ENCODE peak calls at places on chromosomes 6 and 20, in seven cellular contexts. One of them, this sample, is unnamed.

GRCh38 chr6:89146748-89147715 is 1.2 kb downstream of the PM20D2 start:
- DNase-seq in lower lobe of right lung: no peak
- DNase-seq in ovary: no peak
- DNase-seq in right lobe of liver: no peak
- DNase-seq in NB4: peak; percentile 64
- DNase-seq in astrocyte of the spinal cord: peak; percentile 59
- DNase-seq in BE2C: no peak
- DNase-seq in this sample: no peak

GRCh38 chr20:51220293-51220706 is 197.4 kb upstream of the KCNG1 start:
- DNase-seq in lower lobe of right lung: peak; percentile 61
- DNase-seq in ovary: no peak
- DNase-seq in right lobe of liver: no peak
- DNase-seq in NB4: peak; percentile 52
- DNase-seq in astrocyte of the spinal cord: no peak
- DNase-seq in BE2C: peak; percentile 50
- DNase-seq in this sample: no peak

GRCh38 chr20:7497985-7498384 is 442.3 kb downstream of the HAO1 start:
- DNase-seq in lower lobe of right lung: no peak
- DNase-seq in ovary: no peak
- DNase-seq in right lobe of liver: no peak
- DNase-seq in NB4: no peak
- DNase-seq in astrocyte of the spinal cord: peak; percentile 84
- DNase-seq in BE2C: no peak
- DNase-seq in this sample: peak; percentile 67

GRCh38 chr6:108492131-108492766 is 68.5 kb upstream of the FOXO3 start:
- DNase-seq in lower lobe of right lung: no peak
- DNase-seq in ovary: no peak
- DNase-seq in right lobe of liver: no peak
- DNase-seq in NB4: peak; percentile 74
- DNase-seq in astrocyte of the spinal cord: peak; percentile 72
- DNase-seq in BE2C: no peak
- DNase-seq in this sample: peak; percentile 15

GRCh38 chr20:62796699-62797491 is 622 bp downstream of the MRGBP start:
- DNase-seq in lower lobe of right lung: no peak
- DNase-seq in ovary: peak; percentile 63
- DNase-seq in right lobe of liver: no peak
- DNase-seq in NB4: no peak
- DNase-seq in astrocyte of the spinal cord: no peak
- DNase-seq in BE2C: no peak
- DNase-seq in this sample: no peak

GRCh38 chr20:13139459-13140150 is 81.5 kb upstream of the ISM1 start:
- DNase-seq in lower lobe of right lung: no peak
- DNase-seq in ovary: no peak
- DNase-seq in right lobe of liver: no peak
- DNase-seq in NB4: no peak
- DNase-seq in astrocyte of the spinal cord: peak; percentile 48
- DNase-seq in BE2C: no peak
- DNase-seq in this sample: no peak

GRCh38 chr6:7106752-7107577 is 796 bp upstream of the RREB1 start:
- DNase-seq in lower lobe of right lung: peak; percentile 59
- DNase-seq in ovary: peak; percentile 72
- DNase-seq in right lobe of liver: peak; percentile 63
- DNase-seq in NB4: peak; percentile 62
- DNase-seq in astrocyte of the spinal cord: no peak
- DNase-seq in BE2C: peak; percentile 28
- DNase-seq in this sample: no peak

GRCh38 chr6:53603381-53604121 is 58.6 kb upstream of the GCLC start:
- DNase-seq in lower lobe of right lung: no peak
- DNase-seq in ovary: no peak
- DNase-seq in right lobe of liver: no peak
- DNase-seq in NB4: no peak
- DNase-seq in astrocyte of the spinal cord: peak; percentile 78
- DNase-seq in BE2C: no peak
- DNase-seq in this sample: no peak

GRCh38 chr20:33062105-33062629 is 8.5 kb downstream of the BPIFB3 start:
- DNase-seq in lower lobe of right lung: no peak
- DNase-seq in ovary: no peak
- DNase-seq in right lobe of liver: no peak
- DNase-seq in NB4: no peak
- DNase-seq in astrocyte of the spinal cord: no peak
- DNase-seq in BE2C: no peak
- DNase-seq in this sample: no peak

GRCh38 chr20:58669287-58670006 is 18.4 kb downstream of the STX16 start:
- DNase-seq in lower lobe of right lung: no peak
- DNase-seq in ovary: no peak
- DNase-seq in right lobe of liver: no peak
- DNase-seq in NB4: no peak
- DNase-seq in astrocyte of the spinal cord: no peak
- DNase-seq in BE2C: no peak
- DNase-seq in this sample: no peak

GRCh38 chr6:5076931-5077330 is 8.2 kb upstream of the PPP1R3G start:
- DNase-seq in lower lobe of right lung: no peak
- DNase-seq in ovary: no peak
- DNase-seq in right lobe of liver: no peak
- DNase-seq in NB4: no peak
- DNase-seq in astrocyte of the spinal cord: no peak
- DNase-seq in BE2C: no peak
- DNase-seq in this sample: no peak
- H3K4me3 ChIP-seq in lower lobe of right lung: no peak overlapping the region
- H3K4me3 ChIP-seq in ovary: no peak overlapping the region
- H3K4me3 ChIP-seq in right lobe of liver: no peak overlapping the region
- H3K4me3 ChIP-seq in NB4: no peak overlapping the region
- H3K4me3 ChIP-seq in astrocyte of the spinal cord: no peak overlapping the region
- H3K4me3 ChIP-seq in BE2C: no peak overlapping the region
- H3K4me3 ChIP-seq in this sample: no peak overlapping the region

GRCh38 chr6:1988843-1989242 is 256.6 kb downstream of the GMDS start:
- DNase-seq in lower lobe of right lung: no peak
- DNase-seq in ovary: no peak
- DNase-seq in right lobe of liver: no peak
- DNase-seq in NB4: no peak
- DNase-seq in astrocyte of the spinal cord: peak; percentile 9
- DNase-seq in BE2C: no peak
- DNase-seq in this sample: no peak

GRCh38 chr6:1995521-1996110 is 249.8 kb downstream of the GMDS start:
- DNase-seq in lower lobe of right lung: no peak
- DNase-seq in ovary: no peak
- DNase-seq in right lobe of liver: no peak
- DNase-seq in NB4: no peak
- DNase-seq in astrocyte of the spinal cord: peak; percentile 16
- DNase-seq in BE2C: no peak
- DNase-seq in this sample: no peak

GRCh38 chr6:1987640-1988039 is 257.8 kb downstream of the GMDS start:
- DNase-seq in lower lobe of right lung: no peak
- DNase-seq in ovary: no peak
- DNase-seq in right lobe of liver: no peak
- DNase-seq in NB4: no peak
- DNase-seq in astrocyte of the spinal cord: peak; percentile 84
- DNase-seq in BE2C: no peak
- DNase-seq in this sample: peak; percentile 51

GRCh38 chr6:1993049-1993448 is 252.4 kb downstream of the GMDS start:
- DNase-seq in lower lobe of right lung: no peak
- DNase-seq in ovary: no peak
- DNase-seq in right lobe of liver: no peak
- DNase-seq in NB4: no peak
- DNase-seq in astrocyte of the spinal cord: peak; percentile 41
- DNase-seq in BE2C: no peak
- DNase-seq in this sample: no peak

DNA sequence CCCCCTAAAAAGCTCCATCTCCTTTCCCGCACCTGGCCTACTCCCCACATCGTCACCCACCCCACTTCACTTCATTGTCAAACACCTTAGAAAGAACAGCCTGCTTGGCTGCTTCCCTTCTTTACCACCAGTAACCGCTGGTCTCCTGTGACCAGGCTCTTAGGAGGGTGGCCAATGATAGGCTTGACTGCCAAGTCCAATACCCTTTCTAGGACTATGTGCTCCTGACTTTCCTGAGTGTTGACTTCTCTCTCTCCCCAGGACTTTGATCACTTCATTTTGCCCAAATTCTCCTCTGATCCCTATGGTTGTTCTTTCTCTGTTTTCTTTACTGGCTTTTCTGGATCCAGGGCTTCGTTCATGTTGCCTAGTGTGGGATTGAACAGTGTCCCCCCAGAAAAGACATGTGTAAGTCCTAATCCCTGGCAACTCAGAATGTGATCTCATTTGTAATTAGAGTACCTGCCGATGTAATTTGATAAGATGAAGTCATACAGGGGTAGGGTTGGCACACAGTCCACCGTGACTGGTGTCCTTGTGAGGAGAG is 254.0 kb downstream of the GMDS start:
- DNase-seq in lower lobe of right lung: no peak
- DNase-seq in ovary: no peak
- DNase-seq in right lobe of liver: no peak
- DNase-seq in NB4: no peak
- DNase-seq in astrocyte of the spinal cord: no peak
- DNase-seq in BE2C: no peak
- DNase-seq in this sample: no peak
- H3K4me3 ChIP-seq in lower lobe of right lung: no peak overlapping the region
- H3K4me3 ChIP-seq in ovary: no peak overlapping the region
- H3K4me3 ChIP-seq in right lobe of liver: no peak overlapping the region
- H3K4me3 ChIP-seq in NB4: no peak overlapping the region
- H3K4me3 ChIP-seq in astrocyte of the spinal cord: no peak overlapping the region
- H3K4me3 ChIP-seq in BE2C: no peak overlapping the region
- H3K4me3 ChIP-seq in this sample: no peak overlapping the region

DNA sequence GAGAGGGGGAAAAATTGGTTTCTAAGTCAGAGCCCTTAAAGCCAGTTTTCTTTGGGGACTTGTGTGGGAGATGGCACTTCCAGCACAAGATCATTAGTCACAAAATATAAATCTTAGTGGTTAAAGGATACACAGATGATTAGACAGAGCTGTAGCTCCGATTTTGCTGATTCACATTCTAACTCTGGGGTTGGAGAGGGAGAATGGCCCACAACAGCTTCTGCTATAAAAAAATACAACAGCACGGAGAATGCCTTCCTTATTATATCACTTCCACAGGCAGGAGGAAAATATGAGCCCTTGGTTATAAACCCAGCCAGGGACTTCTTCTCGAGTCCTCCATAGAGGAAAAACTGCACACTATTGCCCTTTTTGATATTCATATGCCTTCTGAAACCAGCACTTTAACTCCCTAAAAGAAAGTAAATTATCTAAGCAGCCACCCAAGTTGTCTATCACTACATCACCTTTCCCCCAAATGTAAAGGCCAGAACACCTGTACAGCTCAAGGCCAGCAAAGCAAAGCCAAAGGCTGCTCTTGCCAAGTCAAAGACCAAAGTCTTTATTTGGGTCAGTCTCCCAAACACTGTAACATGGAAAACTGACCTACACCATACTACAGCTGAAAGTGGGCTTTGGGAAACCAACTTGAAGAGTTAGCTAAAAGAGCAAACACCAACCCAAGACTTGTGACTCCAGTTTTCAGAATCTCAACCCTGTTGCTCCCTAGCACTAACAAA is 10.4 kb downstream of the MRPL14 start:
- DNase-seq in lower lobe of right lung: no peak
- DNase-seq in ovary: no peak
- DNase-seq in right lobe of liver: no peak
- DNase-seq in NB4: no peak
- DNase-seq in astrocyte of the spinal cord: peak; percentile 87
- DNase-seq in BE2C: no peak
- DNase-seq in this sample: peak; percentile 58
- H3K4me3 ChIP-seq in lower lobe of right lung: no peak overlapping the region
- H3K4me3 ChIP-seq in ovary: no peak overlapping the region
- H3K4me3 ChIP-seq in right lobe of liver: no peak overlapping the region
- H3K4me3 ChIP-seq in NB4: no peak overlapping the region
- H3K4me3 ChIP-seq in astrocyte of the spinal cord: no peak overlapping the region
- H3K4me3 ChIP-seq in BE2C: no peak overlapping the region
- H3K4me3 ChIP-seq in this sample: no peak overlapping the region

GRCh38 chr6:43276180-43277082 is 21.6 kb upstream of the SLC22A7 start:
- DNase-seq in lower lobe of right lung: no peak
- DNase-seq in ovary: no peak
- DNase-seq in right lobe of liver: peak; percentile 83
- DNase-seq in NB4: no peak
- DNase-seq in astrocyte of the spinal cord: no peak
- DNase-seq in BE2C: no peak
- DNase-seq in this sample: no peak

GRCh38 chr6:43274916-43275597 is 23.0 kb upstream of the SLC22A7 start:
- DNase-seq in lower lobe of right lung: no peak
- DNase-seq in ovary: peak; percentile 48
- DNase-seq in right lobe of liver: peak; percentile 92
- DNase-seq in NB4: no peak
- DNase-seq in astrocyte of the spinal cord: no peak
- DNase-seq in BE2C: no peak
- DNase-seq in this sample: no peak

GRCh38 chr6:43277083-43277642 is 20.9 kb upstream of the SLC22A7 start:
- DNase-seq in lower lobe of right lung: no peak
- DNase-seq in ovary: no peak
- DNase-seq in right lobe of liver: no peak
- DNase-seq in NB4: no peak
- DNase-seq in astrocyte of the spinal cord: no peak
- DNase-seq in BE2C: no peak
- DNase-seq in this sample: no peak

GRCh38 chr6:43274127-43274915 is 23.7 kb upstream of the SLC22A7 start:
- DNase-seq in lower lobe of right lung: no peak
- DNase-seq in ovary: no peak
- DNase-seq in right lobe of liver: no peak
- DNase-seq in NB4: no peak
- DNase-seq in astrocyte of the spinal cord: no peak
- DNase-seq in BE2C: no peak
- DNase-seq in this sample: no peak

GRCh38 chr6:43275782-43276179 is 22.3 kb upstream of the SLC22A7 start:
- DNase-seq in lower lobe of right lung: no peak
- DNase-seq in ovary: no peak
- DNase-seq in right lobe of liver: no peak
- DNase-seq in NB4: no peak
- DNase-seq in astrocyte of the spinal cord: no peak
- DNase-seq in BE2C: no peak
- DNase-seq in this sample: no peak
- H3K4me3 ChIP-seq in lower lobe of right lung: peak overlapping the region; percentile 50
- H3K4me3 ChIP-seq in ovary: peak overlapping the region; percentile 29
- H3K4me3 ChIP-seq in right lobe of liver: peak overlapping the region; percentile 82
- H3K4me3 ChIP-seq in NB4: no peak overlapping the region
- H3K4me3 ChIP-seq in astrocyte of the spinal cord: no peak overlapping the region
- H3K4me3 ChIP-seq in BE2C: no peak overlapping the region
- H3K4me3 ChIP-seq in this sample: no peak overlapping the region

GRCh38 chr6:40950986-40951730 is 87.9 kb downstream of the UNC5CL start:
- DNase-seq in lower lobe of right lung: no peak
- DNase-seq in ovary: no peak
- DNase-seq in right lobe of liver: no peak
- DNase-seq in NB4: no peak
- DNase-seq in astrocyte of the spinal cord: peak; percentile 61
- DNase-seq in BE2C: no peak
- DNase-seq in this sample: no peak
- H3K4me3 ChIP-seq in lower lobe of right lung: no peak overlapping the region
- H3K4me3 ChIP-seq in ovary: no peak overlapping the region
- H3K4me3 ChIP-seq in right lobe of liver: no peak overlapping the region
- H3K4me3 ChIP-seq in NB4: no peak overlapping the region
- H3K4me3 ChIP-seq in astrocyte of the spinal cord: no peak overlapping the region
- H3K4me3 ChIP-seq in BE2C: no peak overlapping the region
- H3K4me3 ChIP-seq in this sample: no peak overlapping the region

This sample was measured in skeletal muscle cell.